ENCODE peak calls at places on chromosomes 12 and 14, in seven cellular contexts. W is mucosa of descending colon, K is SK-N-SH, I is lower lobe of right lung, S is kidney, F is OCI-LY7, H is adrenal gland. B is an unnamed sample.

GRCh38 chr12:104999347-104999685 is 13.2 kb downstream of the NOPCHAP1 start:
- DNase-seq in K (no peak), H (no peak), S (no peak), I (no peak), F (no peak), W (no peak), B (no peak)

GRCh38 chr12:52244615-52244994 is 11.6 kb downstream of the KRT7 start:
- DNase-seq in H (no peak), I (no peak), F (no peak), S (no peak), W (no peak), K (peak; percentile 89), B (no peak)

GRCh38 chr14:102320033-102320660 is 601 bp downstream of the ZNF839 start:
- DNase-seq in K (no peak), S (peak; percentile 82), W (peak; percentile 61), H (peak; percentile 70), I (peak; percentile 58), F (peak; percentile 57), B (peak; percentile 61)

GRCh38 chr12:90013409-90013808 is 304.8 kb upstream of the ATP2B1 start:
- DNase-seq in S (no peak), H (no peak), W (no peak), I (no peak), K (no peak), F (peak; percentile 50), B (no peak)

GRCh38 chr12:120540445-120540844 is 6.3 kb downstream of the RNF10 start:
- DNase-seq in S (no peak), H (no peak), I (no peak), W (no peak), K (no peak), F (no peak), B (no peak)

GRCh38 chr12:100793182-100793581 is 1.4 kb upstream of the ANO4 start:
- DNase-seq in S (no peak), F (no peak), H (peak; percentile 40), K (no peak), I (no peak), W (no peak), B (no peak)

GRCh38 chr12:67909681-67910080 is 79.6 kb upstream of the IFNG-AS1 start:
- DNase-seq in I (no peak), H (no peak), F (no peak), K (no peak), W (no peak), S (no peak), B (no peak)

GRCh38 chr12:67161322-67161918 is 107.7 kb upstream of the CAND1 start:
- DNase-seq in W (no peak), S (no peak), H (peak; percentile 40), I (no peak), K (peak; percentile 11), F (peak; percentile 49), B (peak; percentile 3)

GRCh38 chr14:104786091-104786586 is 9.4 kb downstream of the AKT1 start:
- DNase-seq in H (no peak), S (no peak), I (peak; percentile 84), W (no peak), F (no peak), K (no peak), B (no peak)

GRCh38 chr12:76916170-76916540 is 37.3 kb upstream of the CSRP2 start:
- DNase-seq in W (no peak), F (no peak), K (no peak), H (no peak), S (no peak), I (no peak), B (no peak)

GRCh38 chr12:120856980-120857379 is 47.2 kb downstream of the SPPL3 start:
- DNase-seq in K (no peak), W (no peak), I (no peak), F (peak; percentile 58), H (no peak), S (no peak), B (no peak)

GRCh38 chr14:52473557-52473956 is 78.7 kb downstream of the TXNDC16 start:
- DNase-seq in K (peak; percentile 16), W (no peak), S (no peak), H (no peak), I (no peak), F (peak; percentile 14), B (no peak)

GRCh38 chr12:26803552-26803951 is 29.4 kb downstream of the ITPR2 start:
- DNase-seq in K (no peak), S (no peak), F (no peak), I (no peak), H (no peak), W (no peak), B (no peak)

GRCh38 chr12:30955214-30955613 is 28.7 kb downstream of the TSPAN11 start:
- DNase-seq in S (no peak), F (no peak), I (no peak), K (no peak), W (no peak), H (no peak), B (no peak)

GRCh38 chr12:18752280-18752920 is 14.5 kb downstream of the CAPZA3 start:
- DNase-seq in H (peak; percentile 44), K (no peak), I (no peak), F (no peak), S (no peak), W (no peak), B (no peak)

GRCh38 chr12:127277882-127278281 is 989.1 kb upstream of the TMEM132C start:
- DNase-seq in I (no peak), W (no peak), K (no peak), H (no peak), S (no peak), F (no peak), B (no peak)

GRCh38 chr12:33439587-33440011 is at the start of gene SYT10:
- DNase-seq in S (peak; percentile 54), I (no peak), H (no peak), F (no peak), W (no peak), K (peak; percentile 26), B (peak; percentile 9)

GRCh38 chr14:54856152-54856551 is 46.5 kb downstream of the GCH1 start:
- DNase-seq in K (no peak), F (no peak), I (no peak), W (no peak), H (no peak), S (no peak), B (no peak)

GRCh38 chr12:57005980-57006808 is at the start of gene ZBTB39:
- DNase-seq in S (peak; percentile 85), K (peak; percentile 99), H (peak; percentile 45), W (peak; percentile 60), I (peak; percentile 64), F (peak; percentile 84), B (peak; percentile 77)

GRCh38 chr14:72433511-72433910 is 460.4 kb downstream of the DPF3 start:
- DNase-seq in K (no peak), I (no peak), H (no peak), S (no peak), F (no peak), W (no peak), B (no peak)

GRCh38 chr14:96797188-96797942 is at the start of gene VRK1:
- DNase-seq in H (peak; percentile 96), I (peak; percentile 97), W (peak; percentile 97), S (peak; percentile 98), F (peak; percentile 96), K (peak; percentile 96), B (peak; percentile 97)

GRCh38 chr12:65808580-65808979 is 15.7 kb upstream of the HMGA2 start:
- DNase-seq in W (no peak), K (no peak), F (no peak), I (no peak), S (no peak), H (no peak), B (no peak)
- H3K36me3 ChIP-seq in W (no peaks in the 10 kb centered on the region), K (no peaks in the 10 kb centered on the region), F (no peaks in the 10 kb centered on the region), I (no peaks in the 10 kb centered on the region), S (no peaks in the 10 kb centered on the region), H (no peaks in the 10 kb centered on the region), B (no peaks in the 10 kb centered on the region)

GRCh38 chr12:39442895-39443703 is at the start of gene KIF21A:
- DNase-seq in H (peak; percentile 93), F (peak; percentile 1), W (peak; percentile 93), K (peak; percentile 93), I (peak; percentile 91), S (peak; percentile 96), B (peak; percentile 96)
- TF ChIP-seq CTCF in H (peak; percentile 91), F (no peak), W (peak; percentile 66), K (peak; percentile 50), I (peak; percentile 49), S (peak; percentile 28), B (peak; percentile 20)

GRCh38 chr12:22653790-22654189 is 28.8 kb downstream of the ETNK1 start:
- DNase-seq in H (no peak), F (no peak), K (no peak), S (no peak), I (no peak), W (no peak), B (no peak)
- H3K36me3 ChIP-seq in H (no peaks in the 10 kb centered on the region), F (peaks cover 17% of the 10 kb centered on the region), K (peaks cover 22% of the 10 kb centered on the region), S (no peaks in the 10 kb centered on the region), I (no peaks in the 10 kb centered on the region), W (no peaks in the 10 kb centered on the region), B (no peaks in the 10 kb centered on the region)

DNA sequence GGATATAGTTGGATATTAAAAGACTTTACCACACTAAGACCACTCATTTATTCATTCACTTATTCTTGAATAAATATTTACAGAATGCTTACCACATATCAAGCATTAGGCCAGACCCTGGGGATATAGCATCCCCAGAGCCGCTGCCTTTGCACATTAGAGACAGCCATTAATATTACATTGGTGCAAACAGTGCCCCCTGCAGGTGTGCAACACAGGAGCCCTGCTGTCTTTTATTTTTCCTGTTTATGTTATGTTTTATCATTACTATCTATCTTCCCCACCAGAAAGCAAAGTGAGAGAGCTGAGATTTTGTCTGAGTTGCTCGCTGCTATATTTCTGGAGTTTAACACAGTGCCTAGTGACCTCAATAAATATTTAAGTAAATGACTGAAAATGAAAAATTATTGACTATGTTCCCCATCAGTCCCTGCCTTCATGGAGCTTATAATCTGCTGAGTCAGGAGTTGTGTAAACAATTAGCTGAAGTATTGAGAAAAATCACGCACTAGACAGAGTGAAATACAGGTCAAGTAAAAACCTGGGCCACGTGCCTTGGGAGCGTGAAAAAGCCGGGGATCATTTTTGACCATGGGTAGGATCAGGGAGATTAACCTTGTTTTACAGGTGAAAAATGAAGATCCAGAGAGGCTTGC is 301.6 kb downstream of the PCNX1 start:
- DNase-seq in F (no peak), W (no peak), I (no peak), K (no peak), S (no peak), H (no peak), B (no peak)
- TF ChIP-seq CTCF in F (peak; percentile 64), W (no peak), I (no peak), K (peak; percentile 36), S (no peak), H (no peak), B (peak; percentile 26)

DNA sequence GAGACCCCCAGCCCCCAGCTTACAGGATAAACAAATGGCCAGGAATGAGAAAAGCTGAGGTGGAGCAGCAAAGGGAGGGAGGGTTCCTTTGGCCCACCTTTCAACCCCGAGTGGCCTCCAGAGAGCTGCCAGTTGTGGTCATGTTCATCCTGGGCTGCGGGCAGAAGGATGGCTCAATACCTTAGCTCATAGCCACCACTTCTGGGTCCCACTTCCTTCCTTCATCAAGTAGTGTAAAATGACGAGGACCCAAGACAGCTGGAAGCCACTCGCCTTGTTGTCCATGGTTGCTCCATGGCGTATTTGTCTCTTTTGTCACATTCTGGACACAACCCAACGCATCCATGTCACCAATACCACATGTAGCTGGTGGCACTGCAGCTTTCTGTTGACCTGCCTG is 24.2 kb downstream of the CRACR2A start:
- DNase-seq in H (no peak), W (no peak), F (no peak), K (no peak), S (no peak), I (peak; percentile 62), B (no peak)
- H3K36me3 ChIP-seq in H (no peaks in the 10 kb centered on the region), W (no peaks in the 10 kb centered on the region), F (peaks cover 93% of the 10 kb centered on the region), K (no peaks in the 10 kb centered on the region), S (no peaks in the 10 kb centered on the region), I (no peaks in the 10 kb centered on the region), B (peaks cover 4% of the 10 kb centered on the region)